ENCODE peak calls at places on chromosomes 12 and 14, in ten cellular contexts. X is ecto neural progenitor cell; J is type B pancreatic cell; N is GM12865; V is hippocampal formation; O is right lobe of liver; K is stimulated activated CD4-positive, alpha-beta T cell treated with anti-CD3 and anti-CD28 coated beads, Interleukin-2, amount 100 ng/mL, for 48 hours; W is AG08396; C is GM13977; Z is NCI-H1417. A is an unnamed sample.

GRCh38 chr14:88228519-88229236 is 94.4 kb downstream of the KCNK10 start:
- DNase-seq in X (no peak), J (no peak), N (no peak), V (no peak), O (no peak), K (no peak), W (no peak), C (no peak), Z (no peak), A (no peak)

GRCh38 chr12:27592548-27592947 is 68.5 kb downstream of the PPFIBP1 start:
- DNase-seq in X (no peak), J (no peak), N (peak), V (no peak), O (no peak), K (no peak), W (peak), C (peak), Z (no peak), A (no peak)

GRCh38 chr12:42819801-42820200 is 230.3 kb upstream of the PRICKLE1 start:
- DNase-seq in X (no peak), J (no peak), N (no peak), V (no peak), O (no peak), K (no peak), W (no peak), C (no peak), Z (no peak), A (no peak)

GRCh38 chr12:115956236-115956635 is 321.3 kb downstream of the MED13L start:
- DNase-seq in X (no peak), J (no peak), N (no peak), V (no peak), O (no peak), K (no peak), W (no peak), C (no peak), Z (no peak), A (no peak)

GRCh38 chr12:3681595-3681921 is 71.4 kb downstream of the CRACR2A start:
- DNase-seq in X (no peak), J (no peak), N (no peak), V (no peak), O (no peak), K (no peak), W (no peak), C (no peak), Z (no peak), A (no peak)

GRCh38 chr12:108525681-108526080 is 10.6 kb downstream of the FICD start:
- DNase-seq in X (no peak), J (no peak), N (no peak), V (no peak), O (no peak), K (no peak), W (peak), C (no peak), Z (no peak), A (no peak)

GRCh38 chr14:74956280-74957072 is 1.1 kb upstream of the PGF start:
- DNase-seq in X (peak), J (no peak), N (no peak), V (no peak), O (no peak), K (no peak), W (no peak), C (no peak), Z (no peak), A (no peak)

GRCh38 chr14:103056322-103057027 is 874 bp downstream of the CDC42BPB start:
- DNase-seq in X (peak), J (no peak), N (peak), V (no peak), O (peak), K (no peak), W (peak), C (no peak), Z (peak), A (peak)

GRCh38 chr14:84446250-84446649 is 1083.7 kb upstream of the FLRT2 start:
- DNase-seq in X (no peak), J (no peak), N (no peak), V (no peak), O (no peak), K (no peak), W (no peak), C (no peak), Z (no peak), A (no peak)

GRCh38 chr12:6927379-6927991 is at the start of gene ATN1:
- DNase-seq in X (peak), J (peak), N (no peak), V (peak), O (peak), K (no peak), W (peak), C (peak), Z (peak), A (no peak)

GRCh38 chr12:67910360-67911292 is 78.6 kb upstream of the IFNG-AS1 start:
- DNase-seq in X (no peak), J (no peak), N (no peak), V (no peak), O (no peak), K (no peak), W (peak), C (no peak), Z (no peak), A (no peak)

GRCh38 chr12:97912943-97913342 is 450.3 kb downstream of the RMST start:
- DNase-seq in X (no peak), J (no peak), N (no peak), V (no peak), O (no peak), K (no peak), W (no peak), C (no peak), Z (no peak), A (no peak)